ENCODE peak calls at places on chromosome 15, in seven cellular contexts. Q is RWPE1, X is HCT116, T is hippocampal formation, F is H7, K is amygdala, J is left kidney. M is an unnamed sample.
A peak's percentile ranks its signal among the peaks of the same experiment; 100 is the strongest.

GRCh38 chr15:98599911-98600685 is 48.2 kb upstream of the IGF1R start:
- DNase-seq in T (no peak), J (peak; percentile 73), Q (peak; percentile 17), F (peak; percentile 64), X (no peak), K (no peak), M (no peak)

GRCh38 chr15:92733934-92734521 is 78.5 kb upstream of the FAM174B start:
- DNase-seq in T (peak; percentile 52), K (no peak), F (no peak), J (peak; percentile 88), X (no peak), Q (no peak), M (peak; percentile 60)

GRCh38 chr15:57160823-57161560 is 215.3 kb upstream of the CGNL1 start:
- DNase-seq in J (no peak), X (no peak), T (no peak), K (no peak), Q (no peak), F (no peak), M (no peak)

GRCh38 chr15:40838756-40839155 is 5.1 kb upstream of the SPINT1 start:
- DNase-seq in T (no peak), X (no peak), F (no peak), K (no peak), Q (no peak), J (no peak), M (no peak)

GRCh38 chr15:83365370-83365938 is 81.0 kb upstream of the BNC1 start:
- DNase-seq in Q (peak; percentile 76), K (peak; percentile 18), J (peak; percentile 63), F (peak; percentile 73), X (peak; percentile 16), T (peak; percentile 60), M (peak; percentile 59)

GRCh38 chr15:29680806-29681485 is 141.3 kb downstream of the TJP1 start:
- DNase-seq in T (no peak), J (no peak), K (no peak), X (no peak), F (no peak), Q (no peak), M (no peak)

GRCh38 chr15:29312387-29312786 is 42.8 kb upstream of the NSMCE3 start:
- DNase-seq in F (no peak), X (no peak), K (no peak), Q (no peak), T (no peak), J (peak; percentile 15), M (no peak)

GRCh38 chr15:40263036-40263754 is 19.7 kb downstream of the ANKRD63 start:
- DNase-seq in Q (no peak), X (no peak), T (no peak), F (no peak), K (no peak), J (no peak), M (no peak)

GRCh38 chr15:64521726-64522164 is 61.4 kb downstream of the ZNF609 start:
- DNase-seq in F (peak; percentile 22), K (peak; percentile 62), T (peak; percentile 67), X (peak; percentile 68), J (peak; percentile 9), Q (peak; percentile 65), M (peak; percentile 11)

GRCh38 chr15:70236306-70237103 is 138.8 kb upstream of the TLE3 start:
- DNase-seq in X (no peak), J (no peak), K (no peak), T (no peak), Q (peak; percentile 73), F (no peak), M (no peak)

GRCh38 chr15:40338921-40339620 is 1.7 kb downstream of the CCDC9B start:
- DNase-seq in Q (peak; percentile 90), K (peak; percentile 20), J (no peak), X (peak; percentile 79), T (peak; percentile 69), F (no peak), M (no peak)

GRCh38 chr15:46312133-46312740 is 677.4 kb downstream of the SQOR start:
- DNase-seq in J (peak; percentile 93), F (peak; percentile 21), X (peak; percentile 8), T (peak; percentile 49), K (peak; percentile 7), Q (peak; percentile 46), M (peak; percentile 42)

GRCh38 chr15:60583194-60583593 is 104.3 kb upstream of the ICE2 start:
- DNase-seq in X (no peak), F (no peak), Q (no peak), K (no peak), J (no peak), T (no peak), M (no peak)

GRCh38 chr15:68528891-68529290 is 49.9 kb upstream of the CORO2B start:
- DNase-seq in J (no peak), T (no peak), X (no peak), K (no peak), Q (no peak), F (no peak), M (no peak)

GRCh38 chr15:58566029-58566428 is 134.2 kb downstream of the LIPC start:
- DNase-seq in K (no peak), X (no peak), Q (no peak), T (no peak), J (no peak), F (no peak), M (no peak)

GRCh38 chr15:61640751-61641150 is 411.6 kb upstream of the RORA start:
- DNase-seq in J (no peak), Q (no peak), X (no peak), T (no peak), F (no peak), K (no peak), M (no peak)

GRCh38 chr15:54456413-54456812 is 478.2 kb downstream of the UNC13C start:
- DNase-seq in K (no peak), Q (no peak), T (no peak), J (no peak), X (no peak), F (no peak), M (no peak)

GRCh38 chr15:101615414-101615985 is 36.7 kb downstream of the TM2D3 start:
- DNase-seq in X (no peak), F (no peak), Q (no peak), T (no peak), K (no peak), J (no peak), M (no peak)

GRCh38 chr15:40420071-40420713 is 14.6 kb downstream of the IVD start:
- DNase-seq in X (no peak), T (no peak), J (no peak), F (no peak), K (no peak), Q (no peak), M (no peak)